ENCODE peak calls at places on chromosome 2, in five cellular contexts. P is stimulated activated CD4-positive, alpha-beta T cell treated with anti-CD3 and anti-CD28 coated beads, Interleukin-12 subunit alpha, Interleukin-12 subunit beta, amount 100 ng/mL, for 48 hours; L is HEK293T; R is cerebellar cortex; T is AG04449. Q is an unnamed sample.

GRCh38 chr2:199070550-199070949 is 387.2 kb downstream of the SATB2 start:
- DNase-seq in R (no peak), P (no peak), L (no peak), T (no peak), Q (no peak)

GRCh38 chr2:5877360-5877759 is 185.2 kb downstream of the SOX11 start:
- DNase-seq in R (no peak), L (no peak), P (no peak), T (peak), Q (no peak)

GRCh38 chr2:228329279-228329678 is 147.8 kb upstream of the SPHKAP start:
- DNase-seq in T (no peak), R (peak), L (no peak), P (no peak), Q (no peak)

GRCh38 chr2:195322324-195322723 is 334.7 kb upstream of the SLC39A10 start:
- DNase-seq in T (no peak), L (peak), R (no peak), P (no peak), Q (no peak)

GRCh38 chr2:30777662-30778505 is 29.4 kb downstream of the CAPN13 start:
- DNase-seq in T (no peak), R (no peak), L (no peak), P (no peak), Q (no peak)

GRCh38 chr2:25109822-25110221 is 58.6 kb downstream of the POMC start:
- DNase-seq in R (no peak), L (no peak), P (no peak), T (no peak), Q (no peak)

GRCh38 chr2:38660282-38660681 is 5.6 kb upstream of the GALM start:
- DNase-seq in R (no peak), T (no peak), L (no peak), P (no peak), Q (no peak)

GRCh38 chr2:3209258-3209657 is 168.4 kb downstream of the EIPR1 start:
- DNase-seq in T (no peak), R (no peak), L (no peak), P (no peak), Q (no peak)